ENCODE peak calls at places on chromosomes 2 and 18, in six cellular contexts. R is suprapubic skin, L is AG10803, E is adrenal gland, W is AG04449, Z is K562. C is an unnamed sample.

GRCh38 chr2:18209934-18210639 is 331.6 kb downstream of the KCNS3 start:
- DNase-seq in L (peak), W (peak), E (no peak), R (no peak), Z (no peak), C (peak)

GRCh38 chr2:84519332-84519957 is 3.1 kb downstream of the DNAH6 start:
- DNase-seq in L (no peak), E (no peak), Z (no peak), R (no peak), W (no peak), C (no peak)

GRCh38 chr2:137525644-137526190 is 438.6 kb upstream of the HNMT start:
- DNase-seq in Z (no peak), L (no peak), E (no peak), R (no peak), W (no peak), C (no peak)

GRCh38 chr2:133489641-133490411 is 78.4 kb downstream of the NCKAP5 start:
- DNase-seq in W (no peak), E (peak), Z (no peak), L (peak), R (peak), C (no peak)

GRCh38 chr2:47288864-47289263 is 114.1 kb upstream of the MSH2 start:
- DNase-seq in W (peak), Z (no peak), E (no peak), R (no peak), L (peak), C (peak)

GRCh38 chr2:96100893-96101304 is 15.5 kb downstream of the ADRA2B start:
- DNase-seq in Z (no peak), E (no peak), R (peak), W (no peak), L (no peak), C (no peak)

GRCh38 chr2:215553946-215554345 is 118.1 kb upstream of the FN1 start:
- DNase-seq in Z (no peak), L (no peak), R (no peak), W (no peak), E (no peak), C (no peak)

GRCh38 chr2:219571311-219572236 is at the start of gene OBSL1:
- DNase-seq in E (peak), L (peak), R (no peak), Z (peak), W (peak), C (no peak)

GRCh38 chr18:57107141-57107832 is 39.6 kb upstream of the BOD1L2 start:
- DNase-seq in E (no peak), Z (peak), W (no peak), R (no peak), L (peak), C (peak)

GRCh38 chr18:32714571-32715148 is 58.2 kb downstream of the KLHL14 start:
- DNase-seq in Z (no peak), L (peak), W (peak), E (peak), R (no peak), C (peak)

GRCh38 chr18:9803698-9804516 is 81.9 kb upstream of the TXNDC2 start:
- DNase-seq in L (no peak), Z (peak), R (no peak), E (peak), W (no peak), C (no peak)

GRCh38 chr2:241857572-241858121 is 1.0 kb downstream of the PDCD1 start:
- DNase-seq in R (no peak), W (no peak), L (no peak), Z (peak), E (no peak), C (no peak)

GRCh38 chr2:241857041-241857541 is 1.6 kb downstream of the PDCD1 start:
- DNase-seq in Z (no peak), E (no peak), R (peak), W (no peak), L (no peak), C (no peak)

GRCh38 chr2:241859436-241860183 is 916 bp upstream of the PDCD1 start:
- DNase-seq in W (no peak), L (no peak), Z (peak), R (peak), E (peak), C (no peak)

GRCh38 chr2:241859017-241859435 is 332 bp upstream of the PDCD1 start:
- DNase-seq in R (peak), Z (peak), L (no peak), W (no peak), E (no peak), C (no peak)

GRCh38 chr2:241858206-241859016 is at the start of gene PDCD1:
- DNase-seq in L (no peak), W (no peak), Z (peak), R (peak), E (no peak), C (no peak)
- H3K4me3 ChIP-seq in L (peak), W (no peak), Z (peak), R (peak), E (no peak), C (peak)

DNA sequence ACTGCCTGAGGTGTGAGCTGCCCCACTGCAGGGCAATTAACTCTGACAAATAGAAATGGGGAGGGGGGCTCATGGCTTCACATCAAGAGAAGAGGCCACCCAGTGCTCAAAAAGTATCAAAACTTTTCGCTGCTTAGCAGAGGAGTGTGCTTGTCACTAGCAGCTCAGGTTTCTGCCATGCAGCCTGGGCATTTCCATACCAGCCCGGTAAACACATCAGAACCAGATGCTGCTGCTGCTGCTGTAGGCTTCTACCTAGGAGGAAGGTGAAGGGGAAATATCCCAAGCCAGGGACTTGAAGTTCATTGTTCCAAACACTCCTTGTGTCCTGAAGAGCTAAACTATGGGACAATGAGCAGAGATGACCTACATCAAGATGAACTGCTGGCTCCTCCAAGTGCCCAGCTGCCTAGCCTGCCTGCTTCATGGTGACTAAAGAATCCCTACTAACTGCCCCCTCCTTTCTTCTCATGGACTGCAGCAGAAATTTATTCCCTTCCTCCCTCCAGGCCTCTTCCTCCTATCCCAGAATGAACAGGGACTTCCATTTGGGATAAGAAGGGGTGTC is 16.4 kb downstream of the POU3F3 start:
- DNase-seq in W (no peak), L (no peak), E (no peak), R (no peak), Z (no peak), C (no peak)
- TF ChIP-seq CTCF in W (no peak), L (no peak), E (no peak), R (no peak), Z (no peak), C (no peak)

GRCh38 chr2:196172976-196173375 is 1.6 kb upstream of the STK17B start:
- DNase-seq in E (no peak), W (no peak), L (no peak), Z (no peak), R (no peak), C (no peak)
- H3K4me3 ChIP-seq in E (no peak), W (no peak), L (no peak), Z (no peak), R (no peak), C (no peak)

GRCh38 chr2:173496746-173497145 is 142.1 kb downstream of the CDCA7 start:
- DNase-seq in W (peak), L (peak), E (no peak), Z (no peak), R (no peak), C (peak)

GRCh38 chr2:173488861-173489260 is 134.2 kb downstream of the CDCA7 start:
- DNase-seq in Z (no peak), E (no peak), L (no peak), W (no peak), R (no peak), C (no peak)

GRCh38 chr2:173493874-173494273 is 139.2 kb downstream of the CDCA7 start:
- DNase-seq in R (no peak), E (no peak), W (no peak), Z (no peak), L (no peak), C (no peak)
- TF ChIP-seq CTCF in R (no peak), E (no peak), W (no peak), Z (no peak), L (no peak), C (peak)

DNA sequence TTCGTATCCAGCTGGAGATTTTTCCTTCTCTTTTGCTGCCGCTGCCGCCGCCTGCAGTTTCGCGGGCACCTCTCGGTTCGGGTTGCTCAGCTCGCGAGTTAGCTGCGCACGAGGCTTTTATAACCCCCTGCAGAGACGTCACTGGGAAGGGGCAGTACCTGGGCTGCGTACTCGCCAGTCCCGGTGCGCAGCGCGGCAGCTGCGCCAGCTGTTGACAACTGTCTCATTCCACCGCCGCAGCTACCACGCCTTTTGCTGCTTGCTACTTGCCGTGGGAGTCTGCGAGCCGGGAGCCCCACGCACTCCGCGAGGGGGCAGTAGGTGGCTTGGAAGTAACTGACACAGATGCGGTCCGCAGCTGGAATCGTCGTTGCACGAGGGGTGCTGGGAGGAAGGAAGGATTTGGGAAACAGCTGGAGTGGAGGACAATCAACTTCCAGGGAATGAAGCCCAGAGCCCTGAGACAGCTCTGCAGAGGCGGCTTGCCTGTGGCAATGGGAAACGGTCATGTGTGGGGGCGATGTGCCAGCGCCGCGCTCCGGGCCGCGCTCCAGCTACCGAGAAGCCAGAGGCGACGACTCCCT is at the start of gene TACR1:
- DNase-seq in E (peak), Z (peak), L (peak), R (no peak), W (no peak), C (peak)
- H3K4me3 ChIP-seq in E (no peak), Z (no peak), L (peak), R (peak), W (peak), C (peak)

GRCh38 chr2:501130-501529 is 176.1 kb downstream of the TMEM18 start:
- DNase-seq in L (no peak), Z (peak), R (no peak), E (no peak), W (no peak), C (no peak)
- TF ChIP-seq CTCF in L (no peak), Z (no peak), R (no peak), E (no peak), W (no peak), C (no peak)

GRCh38 chr2:102425441-102426132 is 2.6 kb downstream of the IL18RAP start:
- DNase-seq in W (no peak), L (no peak), E (no peak), Z (no peak), R (no peak), C (no peak)

GRCh38 chr2:102424754-102425153 is 1.8 kb downstream of the IL18RAP start:
- DNase-seq in W (no peak), Z (no peak), E (no peak), R (no peak), L (no peak), C (no peak)

GRCh38 chr2:102427249-102427648 is 4.3 kb downstream of the IL18RAP start:
- DNase-seq in W (no peak), E (no peak), L (no peak), R (no peak), Z (no peak), C (no peak)

GRCh38 chr2:102432386-102432785 is 9.4 kb downstream of the IL18RAP start:
- DNase-seq in R (no peak), L (no peak), E (no peak), Z (no peak), W (no peak), C (no peak)

DNA sequence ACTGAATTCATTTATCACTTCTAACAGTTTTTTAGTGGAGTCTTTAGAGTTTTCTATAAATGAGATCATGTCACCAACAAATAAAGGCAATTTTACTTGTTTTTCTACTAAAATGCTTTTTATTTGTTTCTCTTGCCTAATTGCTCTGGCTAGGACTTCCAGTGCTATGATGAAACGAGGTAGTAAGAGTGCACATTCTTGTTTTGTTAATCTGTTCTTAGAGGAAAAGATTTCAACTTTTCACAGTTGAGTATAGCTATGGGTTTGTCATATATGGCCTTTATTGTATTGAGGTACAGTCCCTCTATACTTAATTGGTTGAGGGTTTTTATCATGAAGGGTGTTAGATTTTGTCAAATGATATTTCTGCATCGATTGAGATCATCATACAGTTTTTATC is 5.6 kb downstream of the IL18RAP start:
- DNase-seq in L (no peak), W (no peak), E (no peak), R (no peak), Z (no peak), C (no peak)
- H3K4me3 ChIP-seq in L (no peak), W (no peak), E (no peak), R (no peak), Z (no peak), C (no peak)

DNA sequence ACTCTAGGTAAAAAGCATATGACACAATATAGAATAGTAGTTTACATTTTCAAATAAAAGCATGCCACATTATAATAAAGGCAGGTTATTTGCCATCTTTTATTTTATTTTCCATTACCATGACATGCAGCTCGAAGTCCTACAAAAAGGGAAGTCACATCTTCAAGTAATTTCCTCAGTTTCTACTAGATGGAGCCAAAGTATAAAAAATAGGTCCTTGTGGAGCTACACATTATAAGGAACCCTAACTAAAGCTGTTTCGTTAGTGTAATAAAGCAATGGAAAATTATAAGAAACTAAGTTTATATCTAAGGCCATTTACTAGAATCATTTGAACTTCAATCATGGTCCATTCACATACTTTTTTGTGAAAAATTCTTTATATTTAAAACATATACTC is 674.5 kb downstream of the KCNJ3 start:
- DNase-seq in W (no peak), E (no peak), L (peak), Z (no peak), R (no peak), C (no peak)
- TF ChIP-seq CTCF in W (no peak), E (no peak), L (peak), Z (no peak), R (no peak), C (no peak)

C was measured in AG04450.